ENCODE peak calls at places on chromosomes 3 and 15, in four cellular contexts. Z is right lobe of liver; X is cardiac muscle cell; G is CD8-positive, alpha-beta T cell. V is an unnamed sample. For H3K4me1 and H3K27me3, the result is how much of the 10 kb centered on the place peaks cover.

GRCh38 chr15:69903476-69904295 is 194.0 kb downstream of the TLE3 start:
- DNase-seq in Z (no peak), X (no peak), G (no peak), V (no peak)

GRCh38 chr3:134338516-134339261 is 35.6 kb downstream of the AMOTL2 start:
- DNase-seq in Z (no peak), X (no peak), G (no peak), V (no peak)

GRCh38 chr15:68113273-68113672 is 59.2 kb downstream of the PIAS1 start:
- DNase-seq in Z (peak), X (no peak), G (no peak), V (no peak)

GRCh38 chr15:41116872-41117242 is 777 bp upstream of the INO80 start:
- DNase-seq in Z (no peak), X (no peak), G (no peak), V (no peak)

GRCh38 chr3:130915567-130916292 is 21.8 kb downstream of the ATP2C1 start:
- DNase-seq in Z (no peak), X (no peak), G (no peak), V (no peak)

GRCh38 chr3:75332784-75333183 is 331.3 kb upstream of the FRG2C start:
- DNase-seq in Z (no peak), X (no peak), G (no peak), V (no peak)

GRCh38 chr3:132726341-132726823 is 4.2 kb upstream of the NPHP3 start:
- DNase-seq in Z (no peak), X (peak), G (no peak), V (no peak)

GRCh38 chr3:102092617-102093466 is 243.5 kb downstream of the NFKBIZ start:
- DNase-seq in Z (no peak), X (peak), G (no peak), V (no peak)

GRCh38 chr3:14521611-14522010 is 18.5 kb downstream of the GRIP2 start:
- DNase-seq in Z (no peak), X (no peak), G (no peak), V (no peak)

GRCh38 chr3:170517251-170517945 is 68.5 kb downstream of the SLC7A14 start:
- DNase-seq in Z (no peak), X (no peak), G (no peak), V (no peak)

GRCh38 chr3:54427951-54428871 is 305.9 kb downstream of the CACNA2D3 start:
- DNase-seq in Z (peak), X (peak), G (no peak), V (peak)

GRCh38 chr15:98523912-98524255 is 124.5 kb upstream of the IGF1R start:
- DNase-seq in Z (no peak), X (no peak), G (no peak), V (no peak)

GRCh38 chr3:65811050-65811766 is 227.5 kb downstream of the MAGI1 start:
- DNase-seq in Z (no peak), X (no peak), G (no peak), V (no peak)

GRCh38 chr15:92149469-92149868 is 244.2 kb upstream of the ST8SIA2 start:
- DNase-seq in Z (no peak), X (no peak), G (no peak), V (no peak)

GRCh38 chr3:127457094-127457475 is 133.4 kb downstream of the TPRA1 start:
- DNase-seq in Z (peak), X (peak), G (no peak), V (no peak)

GRCh38 chr3:99505646-99506269 is 132.6 kb upstream of the COL8A1 start:
- DNase-seq in Z (no peak), X (no peak), G (no peak), V (no peak)

GRCh38 chr3:190260301-190260700 is 61.9 kb downstream of the CLDN1 start:
- DNase-seq in Z (no peak), X (no peak), G (no peak), V (no peak)

GRCh38 chr3:119643094-119643493 is 17.3 kb downstream of the POPDC2 start:
- DNase-seq in Z (no peak), X (no peak), G (no peak), V (no peak)

GRCh38 chr3:150391200-150391599 is 16.9 kb upstream of the TSC22D2 start:
- DNase-seq in Z (no peak), X (no peak), G (no peak), V (no peak)

GRCh38 chr15:90552162-90552928 is 22.6 kb downstream of the CRTC3 start:
- DNase-seq in Z (no peak), X (no peak), G (no peak), V (no peak)

GRCh38 chr15:75327005-75327404 is 8.9 kb upstream of the COMMD4 start:
- DNase-seq in Z (no peak), X (no peak), G (no peak), V (no peak)

GRCh38 chr15:88894348-88894818 is 961 bp downstream of the HAPLN3 start:
- DNase-seq in Z (peak), X (peak), G (peak), V (peak)

GRCh38 chr3:133663569-133664313 is 2.0 kb upstream of the TOPBP1 start:
- DNase-seq in Z (no peak), X (peak), G (no peak), V (no peak)

GRCh38 chr15:69729167-69729748 is 276.6 kb downstream of the RPLP1 start:
- DNase-seq in Z (peak), X (peak), G (peak), V (peak)

GRCh38 chr15:51736069-51736468 is 1.4 kb downstream of the LYSMD2 start:
- DNase-seq in Z (no peak), X (no peak), G (no peak), V (no peak)
- H3K4me1 ChIP-seq in Z (under half), X (under half), G (half or more), V (under half)

GRCh38 chr3:37456270-37456708 is 281.9 kb upstream of the LRRFIP2 start:
- DNase-seq in Z (peak), X (peak), G (no peak), V (peak)

GRCh38 chr3:37458162-37458895 is 283.9 kb upstream of the LRRFIP2 start:
- DNase-seq in Z (no peak), X (peak), G (no peak), V (no peak)

GRCh38 chr3:37457392-37458065 is 283.1 kb upstream of the LRRFIP2 start:
- DNase-seq in Z (no peak), X (peak), G (no peak), V (no peak)

GRCh38 chr3:37456791-37457190 is 282.4 kb upstream of the LRRFIP2 start:
- DNase-seq in Z (no peak), X (no peak), G (no peak), V (no peak)

DNA sequence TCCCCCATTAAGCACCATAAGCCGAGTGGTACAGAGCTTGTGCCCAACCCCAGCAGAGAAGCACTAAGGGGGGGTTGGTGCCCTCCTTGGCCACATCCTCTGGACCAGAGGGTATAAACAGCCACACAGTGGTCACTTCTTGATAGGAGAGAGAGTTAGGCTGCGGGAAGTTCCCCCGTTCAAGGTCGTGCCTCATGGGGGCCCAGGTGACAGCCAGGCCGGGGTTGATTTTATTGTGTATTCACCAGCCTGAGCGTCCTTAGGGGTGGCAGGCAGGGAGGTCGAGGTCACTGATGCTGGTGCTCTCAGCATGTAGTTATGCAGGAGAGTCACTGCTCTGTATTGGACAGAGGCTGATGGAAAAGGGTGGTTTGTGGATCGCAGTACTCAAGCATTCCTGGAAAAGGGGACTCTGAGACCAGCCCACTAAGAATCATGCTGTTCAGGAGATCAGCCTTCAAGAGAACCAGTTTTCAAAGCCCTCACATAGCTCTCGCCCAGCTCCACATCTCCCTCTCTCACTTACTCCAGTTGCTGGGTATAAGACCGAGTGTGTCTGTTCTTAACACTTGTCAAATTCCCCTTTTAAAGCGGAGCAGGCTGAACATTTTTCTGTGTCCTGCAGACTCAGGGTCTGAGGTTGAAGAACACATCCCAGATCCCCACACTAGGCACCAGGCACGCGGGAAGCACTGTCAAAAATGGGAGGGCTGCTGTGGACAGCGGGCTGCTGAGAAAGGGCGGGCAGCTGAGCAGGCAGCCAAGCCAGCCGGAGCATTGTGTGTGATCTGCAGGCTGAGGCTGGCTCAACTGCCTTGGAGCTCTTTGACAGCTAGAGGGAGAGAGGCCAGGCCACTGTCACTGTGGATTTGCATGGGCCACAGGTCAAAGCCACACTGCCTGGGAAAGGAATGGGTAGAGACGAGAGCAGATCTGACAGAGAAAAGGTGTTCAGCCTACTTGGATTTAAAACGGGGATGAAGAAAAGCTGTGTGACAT is 279.3 kb upstream of the LRRFIP2 start:
- DNase-seq in Z (peak), X (peak), G (no peak), V (no peak)
- H3K27me3 ChIP-seq in Z (under half), X (under half), G (under half), V (under half)

DNA sequence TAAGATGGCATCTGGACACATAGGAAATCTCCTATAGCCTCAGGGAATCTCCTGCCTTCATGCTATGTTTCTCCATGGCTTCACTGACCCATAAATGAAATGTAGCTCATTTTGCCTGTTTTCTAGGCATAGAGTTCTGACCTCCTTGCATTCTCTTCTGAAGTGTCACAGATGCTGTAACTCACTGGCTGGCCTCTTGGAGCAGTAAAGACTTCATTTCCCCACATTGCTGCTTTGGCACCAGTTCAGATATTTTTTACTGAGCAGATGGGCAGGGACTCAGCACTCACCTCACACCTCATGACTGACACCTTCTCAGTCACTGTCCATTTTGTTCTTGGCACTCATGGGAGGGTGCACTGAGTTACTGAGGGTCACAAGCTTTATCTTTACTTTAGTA is 286.7 kb upstream of the TGFBR2 start:
- DNase-seq in Z (no peak), X (peak), G (peak), V (peak)
- TF ChIP-seq CTCF in Z (peak), X (peak), G (peak), V (peak)

DNA sequence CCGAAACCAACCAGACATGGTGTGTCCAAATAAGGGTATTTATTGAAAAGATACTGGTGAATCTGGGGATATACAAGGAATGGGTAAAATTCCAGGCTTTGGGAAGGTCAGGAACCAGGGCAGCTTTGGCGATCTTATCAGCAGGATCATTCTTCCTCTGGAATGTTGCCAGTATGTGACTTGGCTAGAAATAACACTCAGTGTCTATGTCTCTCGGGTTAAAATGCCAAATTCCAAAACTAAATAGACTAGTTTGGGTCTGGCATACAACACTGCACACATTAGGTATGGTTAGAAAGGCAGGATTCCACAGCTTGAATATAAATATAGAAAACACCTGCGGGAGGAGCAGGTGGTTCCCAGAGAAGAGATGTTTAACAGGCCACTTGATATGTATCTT is 220.2 kb upstream of the CD96 start:
- DNase-seq in Z (no peak), X (no peak), G (no peak), V (no peak)
- H3K4me1 ChIP-seq in Z (under half), X (under half), G (under half), V (under half)

GRCh38 chr3:172140499-172141391 is 101.4 kb downstream of the FNDC3B start:
- DNase-seq in Z (peak), X (peak), G (no peak), V (peak)
- H3K27me3 ChIP-seq in Z (under half), X (under half), G (under half), V (under half)

GRCh38 chr15:79779739-79780138 is 117.1 kb downstream of the MTHFS start:
- DNase-seq in Z (no peak), X (no peak), G (no peak), V (no peak)

GRCh38 chr15:79777916-79778315 is 118.9 kb downstream of the MTHFS start:
- DNase-seq in Z (no peak), X (no peak), G (no peak), V (no peak)

GRCh38 chr15:79775821-79776220 is 121.0 kb downstream of the MTHFS start:
- DNase-seq in Z (no peak), X (no peak), G (no peak), V (no peak)

GRCh38 chr15:79778378-79778990 is 118.3 kb downstream of the MTHFS start:
- DNase-seq in Z (no peak), X (no peak), G (no peak), V (no peak)
- TF ChIP-seq CTCF in Z (no peak), X (no peak), G (no peak), V (no peak)

GRCh38 chr3:30475809-30476178 is 130.6 kb upstream of the TGFBR2 start:
- DNase-seq in Z (no peak), X (no peak), G (no peak), V (no peak)
- H3K4me1 ChIP-seq in Z (under half), X (under half), G (under half), V (under half)

DNA sequence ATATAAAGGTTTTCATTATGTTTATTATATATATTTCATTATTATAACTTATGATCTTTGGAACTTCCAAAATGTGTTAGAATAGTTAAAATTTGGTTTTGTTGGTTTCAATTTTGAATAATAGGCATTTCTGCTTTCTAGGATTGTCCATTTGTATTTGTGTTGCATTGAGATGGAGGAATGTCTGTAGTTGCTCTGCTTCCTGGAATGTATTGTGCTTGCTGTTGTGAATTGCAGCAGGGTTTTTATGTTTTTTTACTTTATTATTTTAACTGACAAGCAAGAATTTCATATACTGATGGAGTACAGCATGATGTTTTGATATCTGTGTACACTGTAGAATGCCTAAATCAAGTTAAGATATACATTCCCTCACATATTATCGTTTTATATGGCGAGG is 247.4 kb downstream of the XXYLT1 start:
- DNase-seq in Z (no peak), X (no peak), G (no peak), V (no peak)
- H3K27me3 ChIP-seq in Z (under half), X (under half), G (under half), V (under half)

DNA sequence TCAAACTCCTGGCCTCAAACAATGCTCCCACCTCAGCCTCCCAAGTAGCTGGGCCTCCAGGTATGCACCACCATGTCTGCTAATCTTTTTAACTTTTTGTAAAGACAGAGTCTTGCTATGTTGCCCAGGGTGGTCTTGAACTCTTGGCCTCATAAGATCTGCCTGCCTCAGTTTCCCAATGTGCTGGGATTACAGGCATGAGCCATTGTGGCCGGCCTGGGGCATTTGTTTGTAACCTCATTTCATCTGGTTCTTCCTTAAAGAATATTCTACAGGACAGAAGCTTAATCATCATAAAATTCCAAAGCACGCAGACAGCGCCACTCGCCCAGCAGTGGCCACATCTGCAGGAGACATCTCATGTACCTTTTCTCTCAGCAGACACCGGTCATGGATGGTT is 23.6 kb upstream of the CYFIP1 start:
- DNase-seq in Z (no peak), X (no peak), G (no peak), V (no peak)
- TF ChIP-seq CTCF in Z (no peak), X (no peak), G (no peak), V (no peak)

DNA sequence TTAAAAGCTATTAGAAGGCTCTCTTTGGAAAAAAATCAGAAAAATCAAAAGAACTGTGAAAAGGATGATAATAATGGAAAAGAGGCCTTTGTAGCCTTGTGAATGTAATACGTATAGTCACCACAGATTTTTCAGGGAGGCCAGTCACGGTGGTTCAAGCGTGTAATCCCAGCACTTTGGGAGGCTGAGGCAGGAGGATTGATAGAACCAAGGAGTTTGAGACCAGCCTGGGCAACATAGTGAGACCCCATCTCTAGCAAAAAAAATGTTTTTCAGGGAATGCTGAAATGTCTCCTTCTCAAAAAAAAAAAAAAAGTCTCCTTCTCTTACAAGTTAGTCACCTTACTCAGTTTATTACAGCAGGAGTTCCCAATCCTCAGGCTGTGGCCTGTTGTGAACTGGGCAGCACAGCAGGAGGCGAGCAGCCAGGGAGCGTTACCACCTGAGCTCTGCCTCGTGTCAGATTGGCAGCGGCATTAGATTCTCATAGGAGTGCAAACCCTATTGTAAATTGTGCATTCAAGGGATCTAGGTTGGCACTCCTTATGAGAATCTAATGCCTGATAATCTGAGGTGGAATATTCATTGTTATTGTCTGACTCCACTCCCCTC is 15.9 kb downstream of the ARIH1 start:
- DNase-seq in Z (no peak), X (no peak), G (no peak), V (no peak)
- H3K4me1 ChIP-seq in Z (under half), X (under half), G (under half), V (under half)